ENCODE peak calls at places on chromosomes 2 and 18, in nine cellular contexts. G is brain microvascular endothelial cell, Z is Panc1, M is IMR-90, P is HL-60, S is HCT116, J is tibial artery, N is fibroblast of lung, B is cardiac muscle cell. F is an unnamed sample.

GRCh38 chr2:188599140-188599539 is 307.5 kb downstream of the GULP1 start:
- DNase-seq in G (no peak), J (no peak), P (no peak), Z (no peak), B (no peak), M (peak; percentile 8), S (no peak), N (peak; percentile 94), F (peak; percentile 92)

GRCh38 chr2:8119782-8120551 is 561.9 kb upstream of the ID2 start:
- DNase-seq in N (peak; percentile 70), J (no peak), Z (no peak), S (no peak), B (no peak), G (no peak), M (peak; percentile 73), P (no peak), F (peak; percentile 66)

GRCh38 chr2:212536385-212537310 is 2.0 kb downstream of the ERBB4 start:
- DNase-seq in S (no peak), Z (no peak), P (no peak), B (peak; percentile 51), G (no peak), N (no peak), M (no peak), J (peak; percentile 22), F (no peak)

GRCh38 chr18:67428805-67429204 is 87.7 kb downstream of the DSEL start:
- DNase-seq in B (no peak), S (no peak), M (peak; percentile 82), N (peak; percentile 71), Z (no peak), J (no peak), G (peak; percentile 14), P (no peak), F (peak; percentile 67)

GRCh38 chr2:1925928-1926327 is 181.6 kb upstream of the PXDN start:
- DNase-seq in P (no peak), B (no peak), J (no peak), M (no peak), S (no peak), N (no peak), Z (no peak), G (no peak), F (no peak)

GRCh38 chr2:130836501-130837174 is at the start of gene ARHGEF4:
- DNase-seq in B (peak; percentile 71), G (no peak), M (no peak), Z (no peak), N (no peak), J (no peak), P (no peak), S (peak; percentile 50), F (no peak)

GRCh38 chr2:12313445-12314118 is 403.2 kb upstream of the TRIB2 start:
- DNase-seq in Z (no peak), B (no peak), S (no peak), G (no peak), M (no peak), N (no peak), J (no peak), P (no peak), F (no peak)

GRCh38 chr18:77086656-77087390 is 45.8 kb downstream of the MBP start:
- DNase-seq in M (no peak), P (no peak), S (no peak), B (no peak), J (no peak), N (no peak), Z (no peak), G (no peak), F (no peak)

GRCh38 chr2:231640646-231641111 is 48.0 kb downstream of the TEX44 start:
- DNase-seq in M (no peak), G (peak; percentile 7), B (no peak), P (peak; percentile 83), J (peak; percentile 80), N (peak; percentile 35), S (peak; percentile 65), Z (no peak), F (no peak)

GRCh38 chr2:56015631-56016251 is 92.2 kb upstream of the EFEMP1 start:
- DNase-seq in S (no peak), M (no peak), G (no peak), J (no peak), Z (no peak), B (peak; percentile 9), P (no peak), N (no peak), F (no peak)

GRCh38 chr2:186868344-186868743 is 19.4 kb upstream of the ZSWIM2 start:
- DNase-seq in S (no peak), M (no peak), P (no peak), Z (no peak), G (no peak), N (peak; percentile 22), B (no peak), J (no peak), F (peak; percentile 8)

GRCh38 chr18:79552140-79552631 is 127.4 kb upstream of the CTDP1 start:
- DNase-seq in N (no peak), S (no peak), M (no peak), Z (no peak), J (no peak), G (no peak), P (no peak), B (no peak), F (no peak)

GRCh38 chr2:42567389-42567788 is 1.0 kb upstream of the MTA3 start:
- DNase-seq in B (no peak), G (peak; percentile 7), Z (no peak), S (no peak), P (no peak), J (no peak), M (peak; percentile 81), N (peak; percentile 78), F (peak; percentile 71)

GRCh38 chr2:25000503-25001328 is 29.0 kb upstream of the DNAJC27 start:
- DNase-seq in N (peak; percentile 65), Z (no peak), J (no peak), B (no peak), M (peak; percentile 68), S (no peak), G (peak; percentile 20), P (no peak), F (peak; percentile 42)

GRCh38 chr2:128638311-128638710 is 319.6 kb upstream of the HS6ST1 start:
- DNase-seq in S (no peak), M (no peak), P (no peak), B (no peak), Z (no peak), G (no peak), J (no peak), N (no peak), F (peak; percentile 86)
- H3K27ac ChIP-seq in S (no peak overlapping the region), M (no peak overlapping the region), P (no peak overlapping the region), B (no peak overlapping the region), Z (no peak overlapping the region), G (peak overlapping the region; percentile 18), J (no peak overlapping the region), N (no peak overlapping the region), F (peak overlapping the region; percentile 53)

DNA sequence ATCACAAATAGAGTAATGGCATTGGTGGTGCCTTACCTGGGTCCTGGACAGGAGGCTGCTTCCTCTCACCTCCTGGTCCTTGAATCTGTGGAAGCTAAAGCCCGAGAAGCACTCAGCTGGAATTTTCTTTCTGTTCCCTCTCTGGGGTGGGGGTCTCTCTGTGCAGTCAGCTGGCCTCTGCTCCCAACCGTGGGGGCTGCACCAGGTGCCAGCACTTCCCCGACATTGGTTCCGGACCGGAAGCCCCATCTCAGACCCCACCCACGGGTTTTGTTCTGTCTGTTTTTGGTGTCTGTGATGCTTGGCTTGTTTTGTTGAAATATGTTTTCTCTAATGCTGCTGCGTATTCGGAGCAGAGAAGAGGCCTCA is 154.7 kb downstream of the TWIST2 start:
- DNase-seq in M (no peak), J (no peak), P (no peak), S (no peak), B (no peak), G (no peak), N (no peak), Z (no peak), F (no peak)
- H3K4me3 ChIP-seq in M (no peak overlapping the region), J (peak overlapping the region; percentile 32), P (no peak overlapping the region), S (no peak overlapping the region), B (no peak overlapping the region), G (peak overlapping the region; percentile 43), N (no peak overlapping the region), Z (no peak overlapping the region), F (no peak overlapping the region)

GRCh38 chr2:18754286-18754685 is 164.9 kb upstream of the NT5C1B start:
- DNase-seq in S (no peak), B (no peak), P (no peak), Z (no peak), G (no peak), M (no peak), J (no peak), N (no peak), F (no peak)

GRCh38 chr2:18750662-18751554 is 161.5 kb upstream of the NT5C1B start:
- DNase-seq in M (peak; percentile 55), S (no peak), G (no peak), J (no peak), Z (no peak), B (no peak), P (no peak), N (no peak), F (peak; percentile 15)

GRCh38 chr2:18753722-18754121 is 164.4 kb upstream of the NT5C1B start:
- DNase-seq in M (no peak), B (no peak), S (no peak), G (no peak), N (no peak), P (no peak), J (no peak), Z (no peak), F (no peak)

GRCh38 chr2:18752022-18752493 is 162.7 kb upstream of the NT5C1B start:
- DNase-seq in M (peak; percentile 39), N (no peak), S (no peak), B (no peak), G (no peak), Z (no peak), P (no peak), J (no peak), F (no peak)

GRCh38 chr2:18752667-18753422 is 163.5 kb upstream of the NT5C1B start:
- DNase-seq in P (no peak), Z (no peak), N (no peak), G (no peak), S (no peak), B (no peak), M (peak; percentile 24), J (no peak), F (no peak)
- TF ChIP-seq CTCF in P (no peak), Z (peak; percentile 25), N (no peak), G (no peak), S (peak; percentile 5), B (no peak), M (peak; percentile 26), J (no peak), F (no peak)

GRCh38 chr2:203535078-203535783 is at the start of gene RAPH1:
- DNase-seq in J (peak; percentile 78), P (peak; percentile 32), N (peak; percentile 89), S (peak; percentile 57), G (peak; percentile 87), Z (peak; percentile 38), B (peak; percentile 90), M (peak; percentile 82), F (peak; percentile 82)

GRCh38 chr2:203535784-203536590 is 886 bp upstream of the RAPH1 start:
- DNase-seq in Z (no peak), M (peak; percentile 35), P (no peak), B (no peak), N (peak; percentile 73), S (no peak), G (no peak), J (no peak), F (peak; percentile 64)

GRCh38 chr2:203534486-203535077 is 519 bp downstream of the RAPH1 start:
- DNase-seq in Z (no peak), B (peak; percentile 78), G (peak; percentile 13), S (no peak), M (no peak), N (peak; percentile 33), P (no peak), J (peak; percentile 21), F (no peak)

GRCh38 chr2:203532957-203533695 is 2.0 kb downstream of the RAPH1 start:
- DNase-seq in J (no peak), S (no peak), M (peak; percentile 36), B (peak; percentile 9), P (no peak), N (peak; percentile 65), Z (no peak), G (peak; percentile 48), F (peak; percentile 51)

GRCh38 chr2:203533696-203534471 is 1.2 kb downstream of the RAPH1 start:
- DNase-seq in S (no peak), N (peak; percentile 87), G (peak; percentile 27), P (no peak), B (peak; percentile 17), J (no peak), Z (peak; percentile 30), M (peak; percentile 78), F (peak; percentile 90)
- H3K27ac ChIP-seq in S (peak overlapping the region; percentile 84), N (peak overlapping the region; percentile 73), G (peak overlapping the region; percentile 93), P (no peak overlapping the region), B (no peak overlapping the region), J (peak overlapping the region; percentile 95), Z (peak overlapping the region; percentile 78), M (peak overlapping the region; percentile 64), F (peak overlapping the region; percentile 78)